ENCODE peak calls at places on chromosomes 1 and 21, in eight cellular contexts. Q is HFFc6; X is CD4-positive, alpha-beta T cell; K is germinal center; T is esophagus squamous epithelium; E is AG09319; V is cardiac muscle cell; N is occipital lobe. H is an unnamed sample.

GRCh38 chr1:193406901-193407300 is 220.5 kb upstream of the B3GALT2 start:
- DNase-seq in T (no peak), E (no peak), Q (peak), X (no peak), N (no peak), K (peak), V (peak), H (no peak)

GRCh38 chr1:201112173-201112731 is at the start of gene CACNA1S:
- DNase-seq in K (no peak), X (no peak), T (no peak), E (no peak), Q (no peak), V (peak), N (no peak), H (no peak)

GRCh38 chr1:233627823-233628222 is 13.9 kb downstream of the KCNK1 start:
- DNase-seq in Q (no peak), X (no peak), N (no peak), V (no peak), E (no peak), K (no peak), T (no peak), H (no peak)

GRCh38 chr1:226903819-226904710 is 33.6 kb downstream of the PSEN2 start:
- DNase-seq in T (no peak), E (peak), V (no peak), N (no peak), X (no peak), K (no peak), Q (peak), H (no peak)

GRCh38 chr1:56149761-56150160 is 429.6 kb downstream of the PLPP3 start:
- DNase-seq in X (no peak), E (no peak), T (no peak), K (no peak), V (no peak), Q (no peak), N (no peak), H (no peak)

GRCh38 chr21:33380483-33380998 is 22.7 kb upstream of the IFNGR2 start:
- DNase-seq in K (peak), N (peak), X (peak), Q (peak), T (peak), E (peak), V (no peak), H (no peak)

GRCh38 chr21:17613242-17613676 is 558 bp upstream of the BTG3 start:
- DNase-seq in K (no peak), Q (no peak), T (no peak), V (no peak), E (no peak), X (no peak), N (no peak), H (peak)

GRCh38 chr1:206581571-206581981 is 30.7 kb downstream of the EIF2D start:
- DNase-seq in X (no peak), T (no peak), K (no peak), E (no peak), V (no peak), Q (no peak), N (no peak), H (no peak)

GRCh38 chr1:161382214-161383019 is 14.7 kb upstream of the CFAP126 start:
- DNase-seq in V (peak), T (no peak), Q (peak), E (peak), X (no peak), K (peak), N (no peak), H (no peak)

GRCh38 chr1:33429846-33430750 is 797 bp downstream of the PHC2 start:
- DNase-seq in K (peak), Q (no peak), T (no peak), X (no peak), V (peak), N (no peak), E (no peak), H (peak)

GRCh38 chr1:63987014-63987630 is 213.3 kb downstream of the ROR1 start:
- DNase-seq in Q (peak), E (no peak), K (no peak), T (no peak), X (no peak), N (no peak), V (no peak), H (no peak)

GRCh38 chr1:17251699-17252376 is 2.9 kb downstream of the PADI3 start:
- DNase-seq in V (no peak), Q (peak), E (no peak), X (no peak), T (no peak), N (no peak), K (no peak), H (no peak)

GRCh38 chr1:30660241-30660640 is 63.1 kb downstream of the MATN1 start:
- DNase-seq in X (no peak), Q (no peak), N (no peak), E (no peak), K (no peak), T (no peak), V (no peak), H (no peak)

GRCh38 chr1:9294910-9295636 is 2.4 kb downstream of the SPSB1 start:
- DNase-seq in X (no peak), E (peak), K (no peak), T (no peak), N (no peak), Q (peak), V (no peak), H (peak)

GRCh38 chr1:24501371-24502167 is 1.1 kb upstream of the RCAN3 start:
- DNase-seq in K (peak), N (no peak), X (no peak), T (no peak), E (no peak), Q (no peak), V (no peak), H (no peak)

GRCh38 chr1:1290238-1290731 is 10.0 kb downstream of the SCNN1D start:
- DNase-seq in Q (peak), T (no peak), N (no peak), E (no peak), X (peak), K (peak), V (peak), H (peak)

GRCh38 chr1:55622071-55622470 is 406.9 kb upstream of the USP24 start:
- DNase-seq in K (no peak), E (no peak), T (no peak), X (no peak), V (no peak), N (no peak), Q (no peak), H (no peak)

GRCh38 chr1:147665521-147665920 is 4.8 kb downstream of the ACP6 start:
- DNase-seq in Q (no peak), E (no peak), V (no peak), X (no peak), N (no peak), T (no peak), K (no peak), H (no peak)

GRCh38 chr1:22576148-22576544 is 12.9 kb downstream of the EPHA8 start:
- DNase-seq in T (no peak), Q (no peak), X (no peak), V (no peak), N (no peak), E (no peak), K (no peak), H (no peak)

GRCh38 chr1:213162862-213163261 is 111.8 kb downstream of the RPS6KC1 start:
- DNase-seq in V (no peak), X (no peak), E (no peak), Q (no peak), K (no peak), N (no peak), T (no peak), H (no peak)

H was measured in glutamatergic neuron.